ENCODE peak calls at places on chromosomes 1 and 21, in five cellular contexts. D, N, W, M and I are unnamed samples.
A peak's percentile ranks its signal among the peaks of the same experiment; 100 is the strongest.

GRCh38 chr21:38770660-38771059 is 35.1 kb upstream of the ETS2 start:
- DNase-seq in D (no peak), N (no peak), W (no peak), M (no peak), I (no peak)

GRCh38 chr1:206979379-206980043 is 9.3 kb upstream of the FCAMR start:
- DNase-seq in D (peak; percentile 46), N (no peak), W (no peak), M (no peak), I (no peak)

GRCh38 chr1:166489670-166490436 is 323.1 kb upstream of the FAM78B start:
- DNase-seq in D (peak; percentile 20), N (no peak), W (no peak), M (no peak), I (no peak)

GRCh38 chr1:27161594-27161993 is 6.7 kb upstream of the SLC9A1 start:
- DNase-seq in D (peak; percentile 92), N (no peak), W (no peak), M (no peak), I (no peak)

GRCh38 chr1:29669488-29669871 is 433.2 kb downstream of the PTPRU start:
- DNase-seq in D (no peak), N (no peak), W (peak; percentile 77), M (no peak), I (peak; percentile 54)

GRCh38 chr1:212259693-212260480 is 25.3 kb upstream of the PPP2R5A start:
- DNase-seq in D (no peak), N (no peak), W (no peak), M (no peak), I (peak; percentile 21)

GRCh38 chr1:230140221-230141001 is 73.4 kb downstream of the GALNT2 start:
- DNase-seq in D (no peak), N (no peak), W (no peak), M (peak; percentile 34), I (no peak)

GRCh38 chr1:184743062-184743756 is 11.4 kb downstream of the EDEM3 start:
- DNase-seq in D (peak; percentile 24), N (no peak), W (no peak), M (no peak), I (no peak)

GRCh38 chr1:16127676-16128337 is 28.1 kb downstream of the EPHA2 start:
- DNase-seq in D (no peak), N (peak; percentile 64), W (no peak), M (no peak), I (no peak)

GRCh38 chr1:199335496-199335895 is 692.0 kb upstream of the NR5A2 start:
- DNase-seq in D (no peak), N (no peak), W (no peak), M (no peak), I (no peak)

GRCh38 chr1:237713886-237714285 is 176.8 kb downstream of the ZP4 start:
- DNase-seq in D (no peak), N (no peak), W (no peak), M (no peak), I (no peak)

GRCh38 chr1:229407206-229408026 is 26.5 kb downstream of the ACTA1 start:
- DNase-seq in D (peak; percentile 13), N (no peak), W (no peak), M (peak; percentile 45), I (no peak)

GRCh38 chr1:1440941-1441888 is 5.7 kb downstream of the VWA1 start:
- DNase-seq in D (no peak), N (peak; percentile 43), W (no peak), M (peak; percentile 73), I (no peak)

GRCh38 chr1:94514095-94514727 is 27.3 kb downstream of the F3 start:
- DNase-seq in D (peak; percentile 46), N (no peak), W (no peak), M (peak; percentile 43), I (no peak)

GRCh38 chr1:214551052-214551435 is 358 bp downstream of the PTPN14 start:
- DNase-seq in D (no peak), N (peak; percentile 57), W (peak; percentile 91), M (peak; percentile 74), I (peak; percentile 88)

GRCh38 chr1:242212401-242212800 is 213.5 kb upstream of the MAP1LC3C start:
- DNase-seq in D (no peak), N (no peak), W (no peak), M (no peak), I (no peak)

GRCh38 chr1:202671388-202671787 is 38.9 kb downstream of the SYT2 start:
- DNase-seq in D (peak; percentile 7), N (no peak), W (no peak), M (no peak), I (no peak)

GRCh38 chr1:234675006-234675405 is 65.0 kb upstream of the IRF2BP2 start:
- DNase-seq in D (no peak), N (no peak), W (peak; percentile 53), M (no peak), I (no peak)

GRCh38 chr1:67294836-67295622 is 12.6 kb upstream of the IL12RB2 start:
- DNase-seq in D (no peak), N (no peak), W (no peak), M (no peak), I (no peak)

GRCh38 chr1:47434051-47434842 is 3.6 kb upstream of the FOXD2 start:
- DNase-seq in D (peak; percentile 47), N (peak; percentile 58), W (no peak), M (peak; percentile 47), I (no peak)

GRCh38 chr1:117826119-117826518 is 103.3 kb downstream of the GDAP2 start:
- DNase-seq in D (no peak), N (no peak), W (no peak), M (no peak), I (no peak)

GRCh38 chr1:239922778-239923522 is 168.7 kb upstream of the FMN2 start:
- DNase-seq in D (peak; percentile 2), N (no peak), W (peak; percentile 12), M (no peak), I (no peak)

GRCh38 chr1:3473381-3473844 is 18.9 kb downstream of the ARHGEF16 start:
- DNase-seq in D (peak; percentile 93), N (no peak), W (no peak), M (no peak), I (no peak)

GRCh38 chr1:168452329-168452728 is 91.5 kb downstream of the XCL2 start:
- DNase-seq in D (no peak), N (no peak), W (no peak), M (no peak), I (no peak)

GRCh38 chr1:85200367-85200869 is 398 bp downstream of the SYDE2 start:
- DNase-seq in D (peak; percentile 20), N (no peak), W (no peak), M (peak; percentile 60), I (no peak)

GRCh38 chr21:43979654-43980053 is 32.5 kb upstream of the TRAPPC10 start:
- DNase-seq in D (no peak), N (no peak), W (no peak), M (no peak), I (no peak)

GRCh38 chr21:35738342-35738961 is 321.9 kb downstream of the SETD4 start:
- DNase-seq in D (peak; percentile 69), N (no peak), W (no peak), M (no peak), I (no peak)

GRCh38 chr1:154607084-154607747 is 770 bp downstream of the ADAR start:
- DNase-seq in D (peak; percentile 42), N (no peak), W (no peak), M (peak; percentile 29), I (no peak)

GRCh38 chr1:203628997-203629508 is 2.4 kb downstream of the ATP2B4 start:
- DNase-seq in D (no peak), N (no peak), W (no peak), M (no peak), I (no peak)

GRCh38 chr1:13764933-13765332 is 64.9 kb downstream of the PRDM2 start:
- DNase-seq in D (no peak), N (no peak), W (no peak), M (peak; percentile 12), I (no peak)

GRCh38 chr1:109996476-109996875 is 11.9 kb downstream of the AHCYL1 start:
- DNase-seq in D (peak; percentile 39), N (no peak), W (no peak), M (no peak), I (no peak)

GRCh38 chr21:35346697-35347096 is 297.6 kb upstream of the RUNX1 start:
- DNase-seq in D (no peak), N (no peak), W (peak; percentile 37), M (no peak), I (no peak)

GRCh38 chr1:61539720-61540462 is 185.1 kb downstream of the TM2D1 start:
- DNase-seq in D (no peak), N (no peak), W (no peak), M (no peak), I (no peak)

GRCh38 chr1:234862944-234863515 is 253.1 kb upstream of the IRF2BP2 start:
- DNase-seq in D (peak; percentile 41), N (peak; percentile 80), W (no peak), M (peak; percentile 43), I (no peak)

DNA sequence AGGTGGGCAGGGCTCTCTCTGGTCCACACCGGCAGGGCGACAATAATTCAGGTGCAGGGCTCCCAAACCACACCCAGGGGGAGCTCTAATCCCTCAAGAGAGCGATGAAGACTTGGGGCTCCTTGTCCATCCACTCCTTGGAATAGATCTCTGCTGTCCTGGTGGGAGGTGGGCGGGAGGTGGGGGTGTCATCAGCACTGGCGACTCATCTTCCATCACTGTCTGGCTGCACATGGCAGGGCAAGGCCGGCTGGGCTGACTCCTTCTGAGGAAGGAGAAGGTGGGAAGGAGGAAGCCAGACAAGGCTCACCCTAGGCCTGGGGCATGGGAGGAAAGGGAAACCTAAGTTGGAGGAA is 29.3 kb downstream of the TNNT2 start:
- DNase-seq in D (peak; percentile 78), N (no peak), W (no peak), M (peak; percentile 66), I (no peak)
- TF ChIP-seq CTCF in D (peak; percentile 82), N (peak; percentile 62), W (peak; percentile 40), M (peak; percentile 64), I (peak; percentile 63)

DNA sequence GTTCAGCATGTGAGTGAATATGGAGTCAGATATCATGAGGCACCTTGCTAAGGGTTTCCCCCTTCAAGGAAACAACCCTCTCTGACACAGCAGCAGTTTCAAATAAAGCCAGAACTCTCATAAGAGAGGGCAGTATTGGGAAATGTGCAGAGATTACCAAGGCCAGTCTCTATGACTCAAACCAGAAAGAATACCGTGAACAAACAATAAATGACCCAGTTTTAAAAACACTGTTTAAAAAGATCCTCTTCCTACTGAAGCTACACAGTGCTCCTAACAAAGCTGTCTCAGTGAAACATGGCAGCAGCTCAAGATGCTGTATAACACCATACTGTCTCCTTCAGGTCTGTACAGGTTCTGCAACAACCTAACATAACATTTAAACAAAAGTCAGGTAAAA is 102.6 kb downstream of the KIAA0319L start:
- DNase-seq in D (peak; percentile 79), N (no peak), W (no peak), M (no peak), I (no peak)
- TF ChIP-seq CTCF in D (peak; percentile 39), N (no peak), W (no peak), M (no peak), I (no peak)

GRCh38 chr1:106022312-106022902 is 1034.1 kb upstream of the PRMT6 start:
- DNase-seq in D (peak; percentile 12), N (no peak), W (no peak), M (no peak), I (no peak)
- TF ChIP-seq CTCF in D (peak; percentile 6), N (peak; percentile 39), W (peak; percentile 20), M (peak; percentile 58), I (peak; percentile 54)

DNA sequence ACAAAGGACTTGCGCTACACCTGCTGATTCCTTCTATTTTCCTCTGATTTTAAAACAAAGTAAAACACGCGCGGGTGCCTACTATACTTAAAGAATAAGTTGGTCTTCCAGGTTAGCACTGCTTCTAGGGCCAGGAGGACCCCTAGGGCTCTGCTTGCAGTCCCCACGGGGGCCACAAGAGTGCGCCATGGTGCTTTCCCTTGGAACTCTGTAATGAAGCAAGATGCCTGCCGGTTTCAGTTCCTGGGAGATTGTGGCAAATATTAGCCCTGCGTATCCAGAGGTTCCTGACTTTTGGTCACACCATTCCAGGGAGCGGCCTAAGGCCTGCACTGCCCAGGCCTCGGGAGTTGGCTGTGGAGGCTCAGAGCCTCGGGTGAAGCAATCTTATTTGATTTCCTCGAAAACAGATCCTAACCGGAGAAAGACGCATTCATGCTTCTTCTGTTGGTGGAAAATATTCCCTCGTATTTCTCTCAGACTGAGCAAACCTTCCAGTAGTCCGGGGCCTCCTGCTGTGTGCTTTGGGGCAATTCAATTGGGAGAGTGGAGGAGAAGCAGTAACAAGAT is 25.3 kb downstream of the ADAM30 start:
- DNase-seq in D (peak; percentile 70), N (peak; percentile 75), W (no peak), M (peak; percentile 97), I (peak; percentile 95)
- TF ChIP-seq CTCF in D (peak; percentile 98), N (peak; percentile 87), W (peak; percentile 95), M (peak; percentile 98), I (peak; percentile 97)